ENCODE peak calls at places on chromosomes 13 and 19, in five cellular contexts. U is spleen, I is thyroid gland, C is body of pancreas, O is esophagus muscularis mucosa. Q is an unnamed sample.

GRCh38 chr13:94569615-94570014 is 26.3 kb downstream of the TGDS start:
- DNase-seq in U (no peak), I (no peak), C (no peak), O (no peak), Q (no peak)

GRCh38 chr19:50191270-50191669 is 12.2 kb upstream of the MYH14 start:
- DNase-seq in U (no peak), I (peak; percentile 29), C (no peak), O (no peak), Q (no peak)

GRCh38 chr19:42140125-42140754 is 8.0 kb upstream of the POU2F2 start:
- DNase-seq in U (peak; percentile 80), I (peak; percentile 60), C (peak; percentile 45), O (no peak), Q (peak; percentile 79)

GRCh38 chr13:42497798-42498197 is 76.2 kb upstream of the TNFSF11 start:
- DNase-seq in U (no peak), I (no peak), C (no peak), O (no peak), Q (no peak)

GRCh38 chr19:7292950-7293794 is 1.0 kb downstream of the INSR start:
- DNase-seq in U (peak; percentile 83), I (peak; percentile 44), C (peak; percentile 58), O (no peak), Q (peak; percentile 16)

GRCh38 chr13:51562011-51562671 is 22.1 kb upstream of the WDFY2 start:
- DNase-seq in U (no peak), I (no peak), C (no peak), O (no peak), Q (no peak)

GRCh38 chr13:92224052-92224821 is 825.8 kb downstream of the GPC5 start:
- DNase-seq in U (no peak), I (no peak), C (no peak), O (no peak), Q (no peak)

GRCh38 chr19:51294211-51294976 is 17.1 kb upstream of the IGLON5 start:
- DNase-seq in U (no peak), I (no peak), C (no peak), O (no peak), Q (no peak)

GRCh38 chr19:17765069-17765618 is 13.9 kb downstream of the FCHO1 start:
- DNase-seq in U (peak; percentile 93), I (no peak), C (no peak), O (no peak), Q (no peak)

GRCh38 chr19:58439576-58440554 is at the start of gene ZNF132:
- DNase-seq in U (peak; percentile 98), I (peak; percentile 98), C (peak; percentile 95), O (peak; percentile 99), Q (peak; percentile 9)

GRCh38 chr19:44951179-44952159 is 3.7 kb upstream of the CLPTM1 start:
- DNase-seq in U (no peak), I (peak; percentile 60), C (peak; percentile 65), O (no peak), Q (peak; percentile 64)

GRCh38 chr13:107867701-107868661 is 347.4 kb downstream of the LIG4 start:
- DNase-seq in U (no peak), I (peak; percentile 18), C (peak; percentile 22), O (no peak), Q (peak; percentile 59)

GRCh38 chr13:29621841-29622240 is 26.4 kb upstream of the SLC7A1 start:
- DNase-seq in U (no peak), I (no peak), C (no peak), O (no peak), Q (no peak)

GRCh38 chr13:35684432-35684831 is 207.9 kb upstream of the MAB21L1 start:
- DNase-seq in U (no peak), I (no peak), C (no peak), O (no peak), Q (no peak)

GRCh38 chr19:8835877-8836276 is 3.7 kb downstream of the MBD3L1 start:
- DNase-seq in U (no peak), I (no peak), C (no peak), O (no peak), Q (no peak)

GRCh38 chr19:3945838-3946237 is 13.0 kb downstream of the NMRK2 start:
- DNase-seq in U (no peak), I (no peak), C (no peak), O (no peak), Q (no peak)

GRCh38 chr13:102771298-102772041 is 2.1 kb downstream of the TEX30 start:
- DNase-seq in U (no peak), I (no peak), C (no peak), O (no peak), Q (no peak)

GRCh38 chr19:9205506-9206113 is 13.8 kb downstream of the OR7D4 start:
- DNase-seq in U (peak; percentile 88), I (peak; percentile 72), C (peak; percentile 73), O (no peak), Q (peak; percentile 71)

GRCh38 chr13:76903544-76904162 is 17.4 kb upstream of the KCTD12 start:
- DNase-seq in U (peak; percentile 83), I (peak; percentile 56), C (peak; percentile 64), O (no peak), Q (peak; percentile 66)

GRCh38 chr13:31663880-31664585 is 75.3 kb upstream of the RXFP2 start:
- DNase-seq in U (no peak), I (no peak), C (no peak), O (no peak), Q (no peak)

GRCh38 chr13:49539313-49539712 is 43.6 kb downstream of the PHF11 start:
- DNase-seq in U (no peak), I (no peak), C (no peak), O (no peak), Q (no peak)

GRCh38 chr19:2625434-2625833 is 77.1 kb downstream of the GNG7 start:
- DNase-seq in U (peak; percentile 87), I (peak; percentile 70), C (no peak), O (no peak), Q (no peak)

GRCh38 chr13:60020288-60020687 is 143.4 kb downstream of the DIAPH3 start:
- DNase-seq in U (no peak), I (no peak), C (no peak), O (no peak), Q (no peak)

GRCh38 chr13:42985312-42986175 is 6.5 kb downstream of the EPSTI1 start:
- DNase-seq in U (no peak), I (no peak), C (no peak), O (no peak), Q (no peak)

GRCh38 chr13:74678308-74678958 is 544.2 kb upstream of the KLF12 start:
- DNase-seq in U (no peak), I (no peak), C (no peak), O (no peak), Q (no peak)

GRCh38 chr19:19105365-19106060 is 32.8 kb downstream of the TMEM161A start:
- DNase-seq in U (no peak), I (peak; percentile 86), C (no peak), O (no peak), Q (peak; percentile 74)

GRCh38 chr13:100668408-100668807 is 6.2 kb downstream of the TMTC4 start:
- DNase-seq in U (no peak), I (no peak), C (no peak), O (no peak), Q (no peak)

GRCh38 chr19:7757358-7757757 is 5.7 kb upstream of the CLEC4M start:
- DNase-seq in U (no peak), I (no peak), C (no peak), O (no peak), Q (no peak)

DNA sequence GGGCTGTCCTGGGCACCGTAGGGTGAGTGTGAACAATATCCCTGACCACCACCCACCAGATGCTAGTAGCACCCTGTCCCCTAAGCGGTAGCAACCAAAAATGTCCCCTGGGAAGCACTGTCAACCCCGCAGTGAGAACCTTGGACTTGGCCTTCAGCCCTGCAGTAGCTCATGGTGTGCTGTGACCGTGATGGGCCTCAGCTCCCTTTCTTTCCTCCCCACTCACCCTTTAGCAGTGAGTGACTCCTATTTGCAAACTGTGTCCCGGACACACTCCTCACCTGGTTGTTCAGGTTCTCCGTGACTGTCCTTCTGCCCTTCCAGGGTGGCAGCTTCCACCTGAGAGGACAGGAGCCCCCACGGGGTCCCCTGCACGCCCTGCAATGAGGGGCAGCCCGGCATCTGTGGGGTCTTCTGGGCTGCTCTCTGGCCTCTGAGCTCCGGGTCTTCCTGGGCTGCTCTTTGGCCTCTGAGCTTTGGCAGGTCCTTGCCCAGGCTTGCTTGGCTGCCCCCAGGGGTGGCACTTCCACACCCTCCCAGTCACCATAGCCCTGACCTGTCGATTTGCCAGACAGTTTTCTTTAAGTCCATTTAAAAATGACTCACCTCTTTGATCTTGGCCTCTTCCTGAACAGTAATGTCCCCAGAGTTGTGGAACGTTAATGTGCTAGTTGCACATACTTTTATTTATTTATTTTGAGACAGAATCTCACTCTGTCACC is 3.8 kb downstream of the KDM4B start:
- DNase-seq in U (no peak), I (peak; percentile 66), C (no peak), O (no peak), Q (no peak)
- TF ChIP-seq CTCF in U (no peak), I (no peak), C (no peak), O (no peak), Q (no peak)

GRCh38 chr13:109918179-109918651 is 131.8 kb upstream of the IRS2 start:
- DNase-seq in U (no peak), I (no peak), C (no peak), O (no peak), Q (no peak)

GRCh38 chr13:109919715-109920375 is 133.5 kb upstream of the IRS2 start:
- DNase-seq in U (no peak), I (no peak), C (no peak), O (no peak), Q (no peak)

GRCh38 chr13:109922518-109922917 is 136.1 kb upstream of the IRS2 start:
- DNase-seq in U (no peak), I (no peak), C (no peak), O (no peak), Q (no peak)

GRCh38 chr13:109914111-109914510 is 127.7 kb upstream of the IRS2 start:
- DNase-seq in U (no peak), I (no peak), C (no peak), O (no peak), Q (no peak)

DNA sequence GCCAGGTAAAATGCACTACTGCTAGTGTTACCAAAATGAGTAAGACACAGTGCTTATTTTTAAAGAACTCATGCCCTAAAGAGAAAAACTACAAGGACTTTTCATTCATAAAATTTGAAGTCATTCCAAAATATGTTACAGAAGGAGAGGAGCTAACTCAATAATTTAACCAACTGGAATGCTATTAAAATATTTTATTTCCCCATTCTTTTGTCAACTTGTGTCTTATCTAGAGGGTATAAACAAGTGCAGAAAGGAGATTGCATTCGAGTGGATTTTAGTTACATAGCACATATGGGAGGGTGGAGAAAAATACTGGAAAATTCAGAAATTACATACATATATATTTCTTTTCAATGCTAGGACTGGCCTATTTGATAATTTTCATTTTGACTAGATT is 131.0 kb upstream of the IRS2 start:
- DNase-seq in U (no peak), I (no peak), C (no peak), O (no peak), Q (no peak)
- TF ChIP-seq CTCF in U (no peak), I (no peak), C (no peak), O (no peak), Q (no peak)

GRCh38 chr19:16659832-16660708 is at the start of gene SMIM7:
- DNase-seq in U (peak; percentile 99), I (peak; percentile 99), C (peak; percentile 98), O (peak; percentile 99), Q (peak; percentile 96)
- TF ChIP-seq CTCF in U (peak; percentile 61), I (no peak), C (no peak), O (no peak), Q (no peak)

DNA sequence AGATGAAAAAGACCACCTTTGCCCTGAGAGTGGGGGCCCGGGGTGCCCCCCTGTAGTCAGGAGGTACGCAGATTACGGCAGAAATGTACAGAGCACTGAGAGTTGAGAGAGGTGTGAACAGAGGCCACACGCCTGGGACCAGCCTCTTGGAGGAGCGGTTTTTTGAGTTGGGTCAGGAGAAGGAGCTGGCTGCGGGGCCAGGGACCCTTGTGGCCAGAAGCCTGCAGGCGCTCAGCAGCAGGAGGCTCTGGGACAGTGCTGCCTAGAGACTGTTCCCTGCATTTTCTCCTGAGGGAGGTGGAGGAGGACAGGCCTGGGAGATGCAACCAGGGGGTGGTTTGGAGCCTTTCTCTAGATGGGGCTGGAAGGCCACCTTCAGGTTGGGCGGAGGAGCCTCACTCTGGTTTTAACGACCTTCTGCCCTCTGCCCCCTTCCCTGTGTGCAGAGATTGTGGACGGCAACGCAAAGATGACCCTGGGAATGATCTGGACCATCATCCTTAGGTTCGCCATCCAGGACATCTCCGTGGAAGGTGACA is 39.7 kb downstream of the CAPN12 start:
- DNase-seq in U (no peak), I (no peak), C (no peak), O (no peak), Q (no peak)
- TF ChIP-seq CTCF in U (no peak), I (no peak), C (no peak), O (no peak), Q (no peak)

Q was measured in neural crest cell.